ENCODE peak calls at places on chromosomes 11 and 22, in eight cellular contexts. Z is SK-N-SH, A is HFF-Myc, G is PC-9, T is BE2C, J is stomach, P is cardiac fibroblast, N is fibroblast of villous mesenchyme. C is an unnamed sample.

GRCh38 chr11:8301622-8302021 is 37.9 kb upstream of the LMO1 start:
- DNase-seq in J (no peak), A (no peak), T (no peak), Z (no peak), G (no peak), N (no peak), P (no peak), C (no peak)

GRCh38 chr11:61294717-61295595 is at the start of gene VWCE:
- DNase-seq in G (no peak), Z (peak; percentile 89), P (peak; percentile 64), N (peak; percentile 45), J (peak; percentile 71), A (no peak), T (peak; percentile 60), C (no peak)

GRCh38 chr11:125950178-125950490 is 4.3 kb downstream of the VSIG10L2 start:
- DNase-seq in A (no peak), T (no peak), P (no peak), N (no peak), J (no peak), Z (no peak), G (no peak), C (no peak)

GRCh38 chr22:35997438-35997837 is 31.2 kb downstream of the RBFOX2 start:
- DNase-seq in A (no peak), G (no peak), N (peak; percentile 86), J (no peak), P (peak; percentile 74), T (no peak), Z (no peak), C (no peak)

GRCh38 chr11:119024430-119025098 is 6.0 kb downstream of the TRAPPC4 start:
- DNase-seq in T (no peak), Z (no peak), G (no peak), J (no peak), A (no peak), P (no peak), N (peak; percentile 22), C (no peak)

GRCh38 chr11:777288-778255 is at the start of gene GATD1:
- DNase-seq in J (peak; percentile 95), T (peak; percentile 91), N (peak; percentile 83), G (peak; percentile 51), P (peak; percentile 90), Z (peak; percentile 100), A (no peak), C (no peak)

GRCh38 chr22:50581950-50582561 is 593 bp downstream of the CHKB start:
- DNase-seq in P (peak; percentile 26), J (no peak), G (peak; percentile 50), N (peak; percentile 10), T (no peak), A (no peak), Z (no peak), C (no peak)

GRCh38 chr11:20360650-20361049 is 2.9 kb upstream of the HTATIP2 start:
- DNase-seq in N (peak; percentile 65), Z (no peak), A (no peak), G (no peak), T (no peak), J (peak; percentile 38), P (peak; percentile 58), C (no peak)

GRCh38 chr22:36068776-36069344 is 40.2 kb upstream of the RBFOX2 start:
- DNase-seq in P (no peak), T (no peak), A (no peak), J (no peak), Z (no peak), N (peak; percentile 13), G (no peak), C (no peak)

GRCh38 chr11:26914968-26915367 is 78.9 kb upstream of the FIBIN start:
- DNase-seq in J (no peak), G (no peak), Z (no peak), T (no peak), N (no peak), P (no peak), A (no peak), C (no peak)

GRCh38 chr22:47587361-47587760 is 824.9 kb downstream of the TBC1D22A start:
- DNase-seq in G (no peak), P (no peak), J (peak; percentile 11), Z (no peak), A (no peak), T (no peak), N (no peak), C (no peak)

GRCh38 chr22:50620861-50621490 is 7.0 kb downstream of the ARSA start:
- DNase-seq in A (no peak), N (no peak), T (no peak), G (no peak), P (no peak), J (no peak), Z (no peak), C (no peak)

GRCh38 chr11:17764446-17765218 is 30.1 kb downstream of the KCNC1 start:
- DNase-seq in Z (peak; percentile 85), A (no peak), T (peak; percentile 47), G (no peak), N (no peak), J (no peak), P (no peak), C (no peak)

GRCh38 chr11:124865902-124866851 is 945 bp downstream of the ROBO3 start:
- DNase-seq in J (peak; percentile 59), P (peak; percentile 41), G (no peak), A (no peak), T (peak; percentile 68), Z (peak; percentile 91), N (peak; percentile 37), C (no peak)

GRCh38 chr22:49576241-49577141 is 251.2 kb downstream of the BRD1 start:
- DNase-seq in N (no peak), Z (peak; percentile 9), A (no peak), G (no peak), T (no peak), P (no peak), J (peak; percentile 23), C (no peak)

GRCh38 chr11:69729252-69729651 is 25.4 kb upstream of the FGF19 start:
- DNase-seq in T (no peak), J (no peak), G (no peak), Z (no peak), A (no peak), P (no peak), N (no peak), C (no peak)

GRCh38 chr11:65047581-65048422 is 6.8 kb downstream of the SAC3D1 start:
- DNase-seq in Z (no peak), N (no peak), J (no peak), T (no peak), A (no peak), P (peak; percentile 22), G (no peak), C (no peak)

GRCh38 chr11:92129811-92130210 is 94.8 kb upstream of the FAT3 start:
- DNase-seq in T (no peak), G (no peak), P (no peak), J (no peak), N (no peak), Z (no peak), A (no peak), C (no peak)

GRCh38 chr11:102384419-102385052 is 37.5 kb downstream of the BIRC2 start:
- DNase-seq in P (no peak), Z (peak; percentile 36), T (peak; percentile 75), J (no peak), A (no peak), N (no peak), G (no peak), C (no peak)

DNA sequence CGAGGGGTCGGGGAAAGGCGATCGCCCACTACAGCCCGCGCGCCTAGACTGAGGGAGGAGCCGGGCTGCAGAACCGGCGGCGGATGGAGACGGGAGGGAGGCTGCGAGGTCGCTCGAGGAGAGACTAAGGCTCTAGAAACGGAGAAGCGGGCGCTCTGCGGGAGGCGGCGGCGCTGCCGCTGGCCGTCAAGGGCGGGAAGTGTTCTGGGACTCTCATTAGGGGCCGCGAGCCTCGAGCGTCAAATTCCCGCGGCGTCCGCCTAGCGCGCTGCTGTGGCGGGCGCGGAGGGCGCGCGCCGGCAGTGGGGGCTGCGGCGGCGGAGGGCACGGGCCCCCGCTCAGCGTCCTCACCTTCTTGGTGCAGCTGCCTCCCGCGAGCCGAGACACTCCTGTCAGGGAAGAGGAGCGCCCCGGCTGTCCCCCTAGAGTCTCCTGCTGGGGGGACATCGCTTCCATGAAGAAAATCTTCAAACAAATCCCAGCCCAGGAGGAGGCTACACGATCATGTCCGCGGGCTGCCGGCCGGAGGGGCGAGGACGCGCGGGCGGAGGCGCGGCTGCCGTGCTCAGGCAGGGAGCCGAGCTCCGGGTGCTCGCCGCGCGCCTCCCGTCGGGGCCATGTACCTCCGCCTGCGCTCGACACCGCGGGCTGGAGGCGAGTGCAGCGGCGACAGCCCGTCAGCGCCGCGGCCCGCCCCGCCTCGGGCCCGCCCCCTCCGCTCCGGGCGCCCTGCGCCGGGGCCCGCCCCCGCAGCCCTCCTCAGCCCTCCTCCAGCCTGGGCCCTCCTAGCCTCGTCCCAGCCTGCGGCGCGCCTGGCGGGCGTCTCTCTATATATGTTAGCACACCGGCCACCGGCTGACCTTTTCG is at the start of gene ARHGAP20:
- DNase-seq in T (peak; percentile 60), N (peak; percentile 68), A (no peak), G (no peak), P (peak; percentile 83), J (peak; percentile 76), Z (peak; percentile 87), C (no peak)
- TF ChIP-seq CTCF in T (no peak), N (peak; percentile 1), A (no peak), G (no peak), P (no peak), J (no peak), Z (no peak), C (no peak)

DNA sequence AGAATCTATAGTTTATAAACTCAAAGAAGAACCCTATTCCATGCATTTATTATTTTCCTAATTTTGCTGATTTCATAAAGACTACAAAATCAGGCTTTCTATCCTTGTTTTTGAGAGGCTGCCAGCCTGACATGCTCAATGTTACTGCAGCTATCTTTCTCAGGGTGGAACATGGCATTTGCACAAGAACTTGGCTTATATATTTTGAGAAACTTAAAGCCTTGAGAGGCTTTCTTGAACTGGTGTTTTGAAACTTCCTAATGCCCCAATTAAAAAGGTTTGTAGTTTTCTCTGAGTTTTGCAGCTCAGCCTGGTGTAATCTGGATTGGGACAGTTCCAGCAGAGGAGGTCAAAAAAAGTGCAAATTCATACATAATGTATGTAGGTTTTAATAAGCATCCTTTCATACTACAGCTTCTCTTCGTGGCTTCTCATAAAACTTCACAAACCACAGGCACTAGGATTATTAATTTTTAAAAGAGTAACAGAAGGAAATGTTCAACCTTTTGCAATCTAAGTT is 223.4 kb downstream of the FAM76B start:
- DNase-seq in Z (no peak), G (no peak), N (peak; percentile 49), P (peak; percentile 57), T (no peak), J (no peak), A (no peak), C (no peak)
- TF ChIP-seq CTCF in Z (no peak), G (no peak), N (no peak), P (no peak), T (no peak), J (no peak), A (no peak), C (no peak)

GRCh38 chr11:79269923-79270322 is 170.9 kb downstream of the TENM4 start:
- DNase-seq in A (no peak), G (no peak), P (no peak), Z (peak; percentile 33), N (no peak), T (no peak), J (no peak), C (no peak)
- TF ChIP-seq CTCF in A (no peak), G (no peak), P (no peak), Z (no peak), N (no peak), T (no peak), J (no peak), C (no peak)

DNA sequence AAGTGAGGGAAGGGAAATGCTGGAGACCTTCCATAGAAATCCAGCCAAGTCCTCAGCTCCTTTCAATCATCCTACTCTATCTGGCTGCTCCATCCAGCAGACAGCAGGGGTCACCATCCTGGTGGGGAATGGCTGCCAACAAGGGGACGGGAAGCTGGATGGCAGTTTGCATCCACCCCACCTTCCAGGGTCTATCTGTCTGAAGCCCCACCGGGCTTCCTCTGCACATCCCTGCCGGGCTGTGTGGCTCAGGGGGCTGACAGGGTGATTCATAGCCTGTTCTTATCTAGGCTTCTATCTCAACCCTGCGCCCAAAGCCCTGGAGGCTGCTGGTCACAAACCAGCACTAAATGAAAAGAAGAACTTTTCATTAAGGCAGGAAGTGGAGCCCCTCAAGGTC is 1.1 kb downstream of the SYTL2 start:
- DNase-seq in T (peak; percentile 47), N (no peak), Z (peak; percentile 64), J (no peak), G (peak; percentile 60), P (no peak), A (no peak), C (no peak)
- TF ChIP-seq CTCF in T (peak; percentile 54), N (peak; percentile 27), Z (peak; percentile 46), J (no peak), G (no peak), P (no peak), A (peak; percentile 30), C (peak; percentile 43)

C was measured in BJ.